ENCODE peak calls at places on chromosomes 12 and 14, in five cellular contexts. One of them, this sample, is unnamed.

GRCh38 chr12:130286041-130286440 is 51.6 kb upstream of the PIWIL1 start:
- DNase-seq in sciatic nerve: no peak
- DNase-seq in islet precursor cell: peak
- DNase-seq in NCI-H1417: peak
- DNase-seq in COLO829: peak
- DNase-seq in this sample: peak

GRCh38 chr12:64269161-64269560 is 47.1 kb upstream of the KICS2 start:
- DNase-seq in sciatic nerve: no peak
- DNase-seq in islet precursor cell: no peak
- DNase-seq in NCI-H1417: peak
- DNase-seq in COLO829: no peak
- DNase-seq in this sample: no peak

GRCh38 chr14:77268989-77269595 is 1.9 kb downstream of the NGB start:
- DNase-seq in sciatic nerve: no peak
- DNase-seq in islet precursor cell: no peak
- DNase-seq in NCI-H1417: peak
- DNase-seq in COLO829: no peak
- DNase-seq in this sample: peak

GRCh38 chr14:44700184-44700583 is 193.1 kb upstream of the FSCB start:
- DNase-seq in sciatic nerve: no peak
- DNase-seq in islet precursor cell: no peak
- DNase-seq in NCI-H1417: no peak
- DNase-seq in COLO829: no peak
- DNase-seq in this sample: no peak

GRCh38 chr12:58888131-58888783 is 32.0 kb downstream of the LRIG3 start:
- DNase-seq in sciatic nerve: no peak
- DNase-seq in islet precursor cell: no peak
- DNase-seq in NCI-H1417: peak
- DNase-seq in COLO829: no peak
- DNase-seq in this sample: no peak

GRCh38 chr14:56023681-56024080 is 94.5 kb upstream of the PELI2 start:
- DNase-seq in sciatic nerve: no peak
- DNase-seq in islet precursor cell: no peak
- DNase-seq in NCI-H1417: no peak
- DNase-seq in COLO829: peak
- DNase-seq in this sample: no peak

GRCh38 chr14:59225281-59225680 is 36.8 kb downstream of the DAAM1 start:
- DNase-seq in sciatic nerve: no peak
- DNase-seq in islet precursor cell: no peak
- DNase-seq in NCI-H1417: no peak
- DNase-seq in COLO829: no peak
- DNase-seq in this sample: no peak

GRCh38 chr12:130473266-130473665 is 135.6 kb downstream of the PIWIL1 start:
- DNase-seq in sciatic nerve: no peak
- DNase-seq in islet precursor cell: no peak
- DNase-seq in NCI-H1417: no peak
- DNase-seq in COLO829: no peak
- DNase-seq in this sample: no peak

GRCh38 chr12:43921666-43922337 is 85.9 kb downstream of the TMEM117 start:
- DNase-seq in sciatic nerve: no peak
- DNase-seq in islet precursor cell: no peak
- DNase-seq in NCI-H1417: no peak
- DNase-seq in COLO829: no peak
- DNase-seq in this sample: no peak

GRCh38 chr14:39265741-39266588 is 32.2 kb downstream of the MIA2 start:
- DNase-seq in sciatic nerve: no peak
- DNase-seq in islet precursor cell: no peak
- DNase-seq in NCI-H1417: peak
- DNase-seq in COLO829: no peak
- DNase-seq in this sample: no peak

GRCh38 chr14:100201701-100202100 is 37.2 kb upstream of the YY1 start:
- DNase-seq in sciatic nerve: no peak
- DNase-seq in islet precursor cell: no peak
- DNase-seq in NCI-H1417: no peak
- DNase-seq in COLO829: no peak
- DNase-seq in this sample: no peak

GRCh38 chr12:56769868-56770267 is 6.7 kb downstream of the HSD17B6 start:
- DNase-seq in sciatic nerve: no peak
- DNase-seq in islet precursor cell: no peak
- DNase-seq in NCI-H1417: no peak
- DNase-seq in COLO829: no peak
- DNase-seq in this sample: no peak

GRCh38 chr14:55127491-55127951 is 1.5 kb upstream of the LGALS3 start:
- DNase-seq in sciatic nerve: no peak
- DNase-seq in islet precursor cell: no peak
- DNase-seq in NCI-H1417: no peak
- DNase-seq in COLO829: peak
- DNase-seq in this sample: no peak

GRCh38 chr14:99524804-99525698 is 43.8 kb downstream of the CCNK start:
- DNase-seq in sciatic nerve: no peak
- DNase-seq in islet precursor cell: peak
- DNase-seq in NCI-H1417: peak
- DNase-seq in COLO829: no peak
- DNase-seq in this sample: no peak

GRCh38 chr12:82993610-82994009 is 306.9 kb downstream of the TMTC2 start:
- DNase-seq in sciatic nerve: no peak
- DNase-seq in islet precursor cell: no peak
- DNase-seq in NCI-H1417: no peak
- DNase-seq in COLO829: no peak
- DNase-seq in this sample: no peak

GRCh38 chr14:34359423-34360120 is 102.5 kb downstream of the SPTSSA start:
- DNase-seq in sciatic nerve: no peak
- DNase-seq in islet precursor cell: peak
- DNase-seq in NCI-H1417: peak
- DNase-seq in COLO829: no peak
- DNase-seq in this sample: no peak

GRCh38 chr12:14418526-14418925 is 53.0 kb downstream of the ATF7IP start:
- DNase-seq in sciatic nerve: no peak
- DNase-seq in islet precursor cell: no peak
- DNase-seq in NCI-H1417: no peak
- DNase-seq in COLO829: peak
- DNase-seq in this sample: no peak

GRCh38 chr12:42725839-42726238 is 136.3 kb upstream of the PRICKLE1 start:
- DNase-seq in sciatic nerve: no peak
- DNase-seq in islet precursor cell: no peak
- DNase-seq in NCI-H1417: no peak
- DNase-seq in COLO829: no peak
- DNase-seq in this sample: no peak

GRCh38 chr14:31880935-31881334 is 196.2 kb upstream of the ARHGAP5 start:
- DNase-seq in sciatic nerve: no peak
- DNase-seq in islet precursor cell: peak
- DNase-seq in NCI-H1417: no peak
- DNase-seq in COLO829: peak
- DNase-seq in this sample: no peak

GRCh38 chr12:77131977-77132490 is 66.7 kb upstream of the E2F7 start:
- DNase-seq in sciatic nerve: no peak
- DNase-seq in islet precursor cell: no peak
- DNase-seq in NCI-H1417: peak
- DNase-seq in COLO829: no peak
- DNase-seq in this sample: no peak

GRCh38 chr12:110316861-110317260 is 35.8 kb downstream of the ATP2A2 start:
- DNase-seq in sciatic nerve: no peak
- DNase-seq in islet precursor cell: no peak
- DNase-seq in NCI-H1417: no peak
- DNase-seq in COLO829: peak
- DNase-seq in this sample: no peak

GRCh38 chr12:76081909-76082308 is 2.6 kb downstream of the NAP1L1 start:
- DNase-seq in sciatic nerve: no peak
- DNase-seq in islet precursor cell: no peak
- DNase-seq in NCI-H1417: no peak
- DNase-seq in COLO829: no peak
- DNase-seq in this sample: no peak

GRCh38 chr12:17076335-17076734 is 470.4 kb upstream of the LMO3 start:
- DNase-seq in sciatic nerve: no peak
- DNase-seq in islet precursor cell: peak
- DNase-seq in NCI-H1417: peak
- DNase-seq in COLO829: no peak
- DNase-seq in this sample: no peak

GRCh38 chr12:89451876-89452275 is 72.7 kb downstream of the GALNT4 start:
- DNase-seq in sciatic nerve: no peak
- DNase-seq in islet precursor cell: peak
- DNase-seq in NCI-H1417: no peak
- DNase-seq in COLO829: peak
- DNase-seq in this sample: peak

GRCh38 chr12:115385141-115385540 is 701.2 kb upstream of the TBX3 start:
- DNase-seq in sciatic nerve: no peak
- DNase-seq in islet precursor cell: peak
- DNase-seq in NCI-H1417: no peak
- DNase-seq in COLO829: no peak
- DNase-seq in this sample: no peak

GRCh38 chr12:132955933-132956725 is at the start of gene ZNF605:
- DNase-seq in sciatic nerve: peak
- DNase-seq in islet precursor cell: peak
- DNase-seq in NCI-H1417: peak
- DNase-seq in COLO829: peak
- DNase-seq in this sample: peak

GRCh38 chr12:46831335-46832083 is 5.7 kb upstream of the SLC38A4 start:
- DNase-seq in sciatic nerve: no peak
- DNase-seq in islet precursor cell: peak
- DNase-seq in NCI-H1417: no peak
- DNase-seq in COLO829: no peak
- DNase-seq in this sample: peak

GRCh38 chr14:22563987-22564386 is 25.0 kb downstream of the DAD1 start:
- DNase-seq in sciatic nerve: no peak
- DNase-seq in islet precursor cell: no peak
- DNase-seq in NCI-H1417: no peak
- DNase-seq in COLO829: no peak
- DNase-seq in this sample: no peak

GRCh38 chr12:122064780-122065588 is 13.6 kb upstream of the MLXIP start:
- DNase-seq in sciatic nerve: no peak
- DNase-seq in islet precursor cell: peak
- DNase-seq in NCI-H1417: peak
- DNase-seq in COLO829: no peak
- DNase-seq in this sample: peak

GRCh38 chr12:42130670-42131402 is 13.8 kb downstream of the GXYLT1 start:
- DNase-seq in sciatic nerve: no peak
- DNase-seq in islet precursor cell: no peak
- DNase-seq in NCI-H1417: no peak
- DNase-seq in COLO829: peak
- DNase-seq in this sample: no peak

GRCh38 chr12:124588689-124589318 is 21.4 kb upstream of the NCOR2 start:
- DNase-seq in sciatic nerve: peak
- DNase-seq in islet precursor cell: no peak
- DNase-seq in NCI-H1417: no peak
- DNase-seq in COLO829: peak
- DNase-seq in this sample: no peak

GRCh38 chr14:57502581-57503254 is 9.1 kb upstream of the CCDC198 start:
- DNase-seq in sciatic nerve: peak
- DNase-seq in islet precursor cell: no peak
- DNase-seq in NCI-H1417: no peak
- DNase-seq in COLO829: no peak
- DNase-seq in this sample: no peak